ENCODE peak calls at places on chromosomes 5 and 9, in nine cellular contexts. P is brain microvascular endothelial cell, K is H7, A is cardiac muscle cell, E is aorta, C is GM12865, V is AG09309, N is spleen, R is dorsolateral prefrontal cortex. Y is an unnamed sample.

GRCh38 chr5:160899735-160900134 is 47.7 kb upstream of the ATP10B start:
- DNase-seq in P (no peak), K (no peak), A (no peak), E (no peak), C (no peak), V (no peak), N (no peak), R (no peak), Y (no peak)

GRCh38 chr5:178150977-178151734 is 2.5 kb downstream of the NHP2 start:
- DNase-seq in P (no peak), K (no peak), A (no peak), E (peak; percentile 50), C (no peak), V (no peak), N (peak; percentile 66), R (no peak), Y (no peak)

GRCh38 chr5:134524219-134524825 is 1.1 kb upstream of the JADE2 start:
- DNase-seq in P (no peak), K (peak; percentile 93), A (peak; percentile 88), E (peak; percentile 93), C (peak; percentile 76), V (no peak), N (peak; percentile 94), R (peak; percentile 64), Y (peak; percentile 48)

GRCh38 chr5:154583545-154584168 is 105.6 kb upstream of the HAND1 start:
- DNase-seq in P (no peak), K (no peak), A (no peak), E (no peak), C (no peak), V (no peak), N (no peak), R (no peak), Y (no peak)

GRCh38 chr9:90979614-90980013 is 178.0 kb downstream of the SYK start:
- DNase-seq in P (no peak), K (no peak), A (no peak), E (no peak), C (no peak), V (no peak), N (no peak), R (no peak), Y (no peak)

GRCh38 chr5:5344051-5344571 is 78.4 kb upstream of the ICE1 start:
- DNase-seq in P (no peak), K (no peak), A (peak; percentile 11), E (no peak), C (no peak), V (no peak), N (no peak), R (no peak), Y (no peak)

GRCh38 chr9:127525426-127526188 is 74.3 kb downstream of the LRSAM1 start:
- DNase-seq in P (peak; percentile 68), K (no peak), A (peak; percentile 61), E (no peak), C (peak; percentile 42), V (no peak), N (no peak), R (no peak), Y (no peak)

GRCh38 chr5:36373527-36374086 is 71.9 kb upstream of the RANBP3L start:
- DNase-seq in P (peak; percentile 64), K (no peak), A (peak; percentile 91), E (no peak), C (no peak), V (no peak), N (no peak), R (peak; percentile 38), Y (no peak)

GRCh38 chr5:14305045-14305444 is 161.9 kb downstream of the TRIO start:
- DNase-seq in P (peak; percentile 91), K (no peak), A (peak; percentile 86), E (no peak), C (no peak), V (peak; percentile 39), N (no peak), R (no peak), Y (no peak)

GRCh38 chr9:32431940-32432555 is 47.6 kb downstream of the ACO1 start:
- DNase-seq in P (peak; percentile 39), K (peak; percentile 53), A (peak; percentile 66), E (no peak), C (peak; percentile 29), V (no peak), N (peak; percentile 77), R (no peak), Y (peak; percentile 18)

GRCh38 chr9:133768859-133769510 is 30.8 kb upstream of the SARDH start:
- DNase-seq in P (no peak), K (peak; percentile 86), A (no peak), E (peak; percentile 64), C (no peak), V (no peak), N (peak; percentile 59), R (peak; percentile 15), Y (no peak)

GRCh38 chr9:37575921-37576721 is at the start of gene FBXO10:
- DNase-seq in P (peak; percentile 47), K (peak; percentile 90), A (peak; percentile 81), E (peak; percentile 90), C (peak; percentile 74), V (no peak), N (peak; percentile 89), R (peak; percentile 52), Y (peak; percentile 33)

GRCh38 chr5:142674438-142675210 is 11.3 kb downstream of the FGF1 start:
- DNase-seq in P (peak; percentile 77), K (no peak), A (peak; percentile 82), E (peak; percentile 73), C (no peak), V (peak; percentile 68), N (no peak), R (no peak), Y (no peak)

GRCh38 chr9:137396227-137396626 is 26.7 kb downstream of the EXD3 start:
- DNase-seq in P (peak; percentile 96), K (no peak), A (peak; percentile 96), E (no peak), C (no peak), V (peak; percentile 70), N (no peak), R (no peak), Y (no peak)

GRCh38 chr5:10690460-10690859 is 70.6 kb downstream of the DAP start:
- DNase-seq in P (no peak), K (no peak), A (no peak), E (no peak), C (no peak), V (no peak), N (no peak), R (no peak), Y (no peak)

GRCh38 chr5:72210913-72211670 is 103.8 kb downstream of the MAP1B start:
- DNase-seq in P (peak; percentile 63), K (no peak), A (peak; percentile 74), E (peak; percentile 82), C (no peak), V (peak; percentile 34), N (no peak), R (no peak), Y (no peak)

GRCh38 chr5:149320791-149321330 is 24.4 kb upstream of the GRPEL2 start:
- DNase-seq in P (peak; percentile 94), K (peak; percentile 51), A (peak; percentile 98), E (peak; percentile 86), C (no peak), V (peak; percentile 84), N (no peak), R (peak; percentile 71), Y (no peak)

GRCh38 chr5:123717139-123717538 is 205.2 kb downstream of the CSNK1G3 start:
- DNase-seq in P (peak; percentile 47), K (no peak), A (peak; percentile 74), E (no peak), C (no peak), V (no peak), N (no peak), R (no peak), Y (no peak)

GRCh38 chr5:84191296-84191695 is 193.4 kb downstream of the EDIL3 start:
- DNase-seq in P (peak; percentile 7), K (no peak), A (peak; percentile 30), E (no peak), C (no peak), V (no peak), N (no peak), R (no peak), Y (no peak)

GRCh38 chr5:156327306-156327705 is 342 bp downstream of the SGCD start:
- DNase-seq in P (no peak), K (no peak), A (peak; percentile 50), E (no peak), C (no peak), V (no peak), N (no peak), R (no peak), Y (no peak)
- H3K4me3 ChIP-seq in P (peak overlapping the region; percentile 26), K (no peak overlapping the region), A (no peak overlapping the region), E (peak overlapping the region; percentile 98), C (no peak overlapping the region), V (peak overlapping the region; percentile 50), N (peak overlapping the region; percentile 14), R (peak overlapping the region; percentile 49), Y (no peak overlapping the region)

GRCh38 chr9:128946945-128947422 is 419 bp downstream of the DOLK start:
- DNase-seq in P (peak; percentile 22), K (no peak), A (peak; percentile 43), E (peak; percentile 83), C (peak; percentile 28), V (no peak), N (no peak), R (peak; percentile 39), Y (no peak)

GRCh38 chr9:128947423-128948310 is at the start of the genes DOLK and NUP188:
- DNase-seq in P (peak; percentile 86), K (peak; percentile 100), A (peak; percentile 96), E (peak; percentile 100), C (peak; percentile 96), V (peak; percentile 43), N (peak; percentile 99), R (peak; percentile 91), Y (peak; percentile 100)

GRCh38 chr9:128943832-128944620 is 3.4 kb downstream of the DOLK start:
- DNase-seq in P (no peak), K (no peak), A (no peak), E (peak; percentile 42), C (no peak), V (no peak), N (peak; percentile 55), R (peak; percentile 9), Y (no peak)

GRCh38 chr9:128945798-128946501 is 1.5 kb downstream of the DOLK start:
- DNase-seq in P (no peak), K (peak; percentile 16), A (no peak), E (peak; percentile 60), C (no peak), V (no peak), N (peak; percentile 67), R (peak; percentile 22), Y (no peak)

GRCh38 chr9:128946544-128946943 is 859 bp downstream of the DOLK start:
- DNase-seq in P (no peak), K (no peak), A (no peak), E (no peak), C (no peak), V (no peak), N (no peak), R (no peak), Y (no peak)
- H3K4me3 ChIP-seq in P (peak overlapping the region; percentile 96), K (peak overlapping the region; percentile 100), A (peak overlapping the region; percentile 73), E (no peak overlapping the region), C (peak overlapping the region; percentile 85), V (peak overlapping the region; percentile 99), N (peak overlapping the region; percentile 88), R (peak overlapping the region; percentile 74), Y (peak overlapping the region; percentile 87)

GRCh38 chr5:1537166-1538154 is 13.7 kb upstream of the LPCAT1 start:
- DNase-seq in P (no peak), K (no peak), A (no peak), E (peak; percentile 42), C (peak; percentile 20), V (no peak), N (peak; percentile 71), R (no peak), Y (no peak)
- H3K4me3 ChIP-seq in P (no peak overlapping the region), K (no peak overlapping the region), A (no peak overlapping the region), E (no peak overlapping the region), C (no peak overlapping the region), V (no peak overlapping the region), N (no peak overlapping the region), R (no peak overlapping the region), Y (peak overlapping the region; percentile 59)

GRCh38 chr9:87500491-87500890 is 2.8 kb downstream of the DAPK1 start:
- DNase-seq in P (no peak), K (no peak), A (no peak), E (no peak), C (peak; percentile 61), V (no peak), N (no peak), R (no peak), Y (no peak)
- H3K4me3 ChIP-seq in P (no peak overlapping the region), K (no peak overlapping the region), A (no peak overlapping the region), E (no peak overlapping the region), C (peak overlapping the region; percentile 60), V (no peak overlapping the region), N (no peak overlapping the region), R (peak overlapping the region; percentile 55), Y (no peak overlapping the region)

Y was measured in naive thymus-derived CD4-positive, alpha-beta T cell.